ENCODE peak calls at places on chromosomes 11 and 22, in four cellular contexts. S is OCI-LY7, U is GM23338, X is HCT116. Q is an unnamed sample.
A peak's percentile ranks its signal among the peaks of the same experiment; 100 is the strongest.

GRCh38 chr11:87374206-87374793 is 336.6 kb downstream of the TMEM135 start:
- DNase-seq in S (no peak), U (no peak), X (no peak), Q (peak; percentile 8)

GRCh38 chr11:91981995-91982394 is 242.6 kb upstream of the FAT3 start:
- DNase-seq in S (no peak), U (no peak), X (no peak), Q (peak; percentile 95)

GRCh38 chr11:45436118-45436517 is 150.0 kb upstream of the SYT13 start:
- DNase-seq in S (no peak), U (no peak), X (no peak), Q (no peak)

GRCh38 chr11:102204174-102204573 is 93.9 kb downstream of the YAP1 start:
- DNase-seq in S (no peak), U (no peak), X (no peak), Q (peak; percentile 60)

GRCh38 chr11:77027275-77027674 is 6.9 kb upstream of the B3GNT6 start:
- DNase-seq in S (no peak), U (no peak), X (no peak), Q (peak; percentile 44)

GRCh38 chr22:19229600-19229999 is 51.1 kb upstream of the SLC25A1 start:
- DNase-seq in S (no peak), U (no peak), X (no peak), Q (no peak)

GRCh38 chr11:83042966-83043711 is 28.6 kb downstream of the RAB30 start:
- DNase-seq in S (no peak), U (no peak), X (no peak), Q (peak; percentile 36)

GRCh38 chr22:31286360-31287255 is 5.7 kb downstream of the PIK3IP1 start:
- DNase-seq in S (peak; percentile 57), U (no peak), X (no peak), Q (no peak)

GRCh38 chr11:73402834-73403185 is 26.6 kb downstream of the RELT start:
- DNase-seq in S (peak; percentile 51), U (no peak), X (no peak), Q (peak; percentile 38)

GRCh38 chr11:63913866-63914830 is 2.8 kb downstream of the RCOR2 start:
- DNase-seq in S (no peak), U (no peak), X (no peak), Q (no peak)

GRCh38 chr11:112655386-112655785 is 305.8 kb upstream of the NCAM1 start:
- DNase-seq in S (no peak), U (no peak), X (no peak), Q (peak; percentile 74)

GRCh38 chr11:45685976-45686375 is 20.6 kb upstream of the CHST1 start:
- DNase-seq in S (no peak), U (no peak), X (no peak), Q (no peak)

GRCh38 chr11:32334822-32335221 is 100.5 kb downstream of the WT1 start:
- DNase-seq in S (no peak), U (peak; percentile 73), X (peak; percentile 55), Q (peak; percentile 45)

GRCh38 chr11:45409587-45409986 is 123.4 kb upstream of the SYT13 start:
- DNase-seq in S (no peak), U (peak; percentile 6), X (no peak), Q (peak; percentile 52)

GRCh38 chr11:2213890-2214526 is 42.4 kb upstream of the TH start:
- DNase-seq in S (no peak), U (no peak), X (no peak), Q (no peak)

GRCh38 chr11:75346296-75346695 is 5.2 kb downstream of the ARRB1 start:
- DNase-seq in S (no peak), U (no peak), X (no peak), Q (no peak)

GRCh38 chr11:75347781-75348613 is 3.5 kb downstream of the ARRB1 start:
- DNase-seq in S (no peak), U (no peak), X (no peak), Q (peak; percentile 94)

GRCh38 chr11:75345455-75346224 is 5.8 kb downstream of the ARRB1 start:
- DNase-seq in S (no peak), U (no peak), X (no peak), Q (no peak)

GRCh38 chr11:75344761-75345454 is 6.6 kb downstream of the ARRB1 start:
- DNase-seq in S (no peak), U (no peak), X (no peak), Q (peak; percentile 69)

GRCh38 chr11:75346912-75347647 is 4.4 kb downstream of the ARRB1 start:
- DNase-seq in S (no peak), U (no peak), X (no peak), Q (peak; percentile 63)
- H3K9me2 ChIP-seq in S (no peaks in the 10 kb centered on the region), U (no peaks in the 10 kb centered on the region), X (no peaks in the 10 kb centered on the region), Q (no peaks in the 10 kb centered on the region)

DNA sequence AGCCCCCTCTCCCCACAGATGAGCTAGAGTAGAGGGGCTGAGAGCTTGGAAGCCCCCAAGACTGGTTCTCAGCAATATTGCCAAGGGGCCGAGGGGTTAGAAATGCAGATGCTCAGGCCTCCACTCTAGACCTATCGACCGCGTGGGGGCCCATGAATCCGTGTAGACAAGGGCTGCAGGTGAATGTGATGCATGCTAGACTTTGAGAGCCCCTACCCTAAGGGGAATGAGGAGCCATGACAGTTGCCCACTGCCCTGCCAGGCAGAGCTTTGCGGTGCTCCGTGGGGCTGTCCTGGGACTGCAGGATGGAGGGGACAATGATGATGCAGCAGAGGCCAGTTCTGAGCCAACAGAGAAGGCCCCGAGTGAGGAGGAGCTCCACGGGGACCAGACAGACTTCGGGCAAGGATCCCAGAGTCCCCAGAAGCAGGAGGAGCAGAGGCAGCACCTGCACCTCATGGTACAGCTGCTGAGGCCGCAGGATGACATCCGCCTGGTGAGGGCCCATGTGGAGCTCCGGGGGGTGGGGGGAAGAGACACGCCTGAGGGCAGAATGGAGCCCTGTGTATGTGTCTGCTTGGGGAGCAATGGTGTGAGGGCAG is 1.3 kb downstream of the SSH3 start:
- DNase-seq in S (no peak), U (no peak), X (no peak), Q (no peak)
- H2AFZ ChIP-seq in S (no peak overlapping the region), U (no peak overlapping the region), X (no peak overlapping the region), Q (peak overlapping the region; percentile 64)

GRCh38 chr11:36622431-36623136 is 24.5 kb upstream of the RAG2 start:
- DNase-seq in S (peak; percentile 14), U (peak; percentile 6), X (peak; percentile 12), Q (peak; percentile 12)
- TF ChIP-seq EZH2phosphoT487 in S (no peak), U (no peak), X (no peak), Q (no peak)

GRCh38 chr22:46915978-46916730 is 153.7 kb downstream of the TBC1D22A start:
- DNase-seq in S (no peak), U (no peak), X (no peak), Q (peak; percentile 10)
- H3K9me2 ChIP-seq in S (no peaks in the 10 kb centered on the region), U (no peaks in the 10 kb centered on the region), X (no peaks in the 10 kb centered on the region), Q (no peaks in the 10 kb centered on the region)

DNA sequence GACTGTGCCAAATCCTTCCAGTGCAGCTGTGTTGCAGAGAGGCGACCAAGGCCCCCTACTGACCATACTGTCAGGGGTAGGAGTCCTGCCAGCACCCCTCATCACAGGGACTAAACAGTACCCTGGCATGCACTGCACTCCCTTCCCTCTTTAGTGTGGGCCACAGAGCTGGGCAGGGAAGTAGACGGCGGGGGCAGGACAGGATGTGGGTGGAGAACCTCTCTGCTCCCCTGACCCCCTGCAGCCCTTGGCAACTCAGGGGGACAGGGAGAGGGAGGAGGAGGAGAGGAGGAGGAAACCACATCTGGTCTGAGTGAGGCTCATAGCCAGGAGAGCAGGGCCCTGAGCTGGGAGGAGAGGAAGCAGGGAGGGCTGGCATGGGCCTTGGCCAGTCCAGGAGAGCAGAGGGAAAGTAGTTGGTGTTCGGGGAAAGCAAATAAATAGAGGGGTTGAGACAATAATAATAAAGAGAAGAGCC is 61.7 kb downstream of the RPUSD4 start:
- DNase-seq in S (no peak), U (no peak), X (no peak), Q (no peak)
- H2AFZ ChIP-seq in S (no peak overlapping the region), U (no peak overlapping the region), X (no peak overlapping the region), Q (no peak overlapping the region)

GRCh38 chr11:57637626-57638004 is 12.1 kb downstream of the YPEL4 start:
- DNase-seq in S (no peak), U (peak; percentile 90), X (no peak), Q (peak; percentile 30)

GRCh38 chr11:57640068-57640800 is 9.5 kb downstream of the YPEL4 start:
- DNase-seq in S (no peak), U (no peak), X (no peak), Q (no peak)

GRCh38 chr11:57638811-57639320 is 10.8 kb downstream of the YPEL4 start:
- DNase-seq in S (no peak), U (no peak), X (no peak), Q (peak; percentile 24)

GRCh38 chr11:57639321-57640067 is 10.2 kb downstream of the YPEL4 start:
- DNase-seq in S (peak; percentile 25), U (peak; percentile 99), X (no peak), Q (peak; percentile 23)

GRCh38 chr11:57638005-57638760 is 11.5 kb downstream of the YPEL4 start:
- DNase-seq in S (no peak), U (peak; percentile 99), X (no peak), Q (peak; percentile 92)
- TF ChIP-seq EZH2phosphoT487 in S (no peak), U (no peak), X (no peak), Q (no peak)

GRCh38 chr11:72274435-72274834 is 30.5 kb upstream of the PHOX2A start:
- DNase-seq in S (no peak), U (no peak), X (no peak), Q (no peak)
- H3K9me2 ChIP-seq in S (no peaks in the 10 kb centered on the region), U (no peaks in the 10 kb centered on the region), X (no peaks in the 10 kb centered on the region), Q (no peaks in the 10 kb centered on the region)

DNA sequence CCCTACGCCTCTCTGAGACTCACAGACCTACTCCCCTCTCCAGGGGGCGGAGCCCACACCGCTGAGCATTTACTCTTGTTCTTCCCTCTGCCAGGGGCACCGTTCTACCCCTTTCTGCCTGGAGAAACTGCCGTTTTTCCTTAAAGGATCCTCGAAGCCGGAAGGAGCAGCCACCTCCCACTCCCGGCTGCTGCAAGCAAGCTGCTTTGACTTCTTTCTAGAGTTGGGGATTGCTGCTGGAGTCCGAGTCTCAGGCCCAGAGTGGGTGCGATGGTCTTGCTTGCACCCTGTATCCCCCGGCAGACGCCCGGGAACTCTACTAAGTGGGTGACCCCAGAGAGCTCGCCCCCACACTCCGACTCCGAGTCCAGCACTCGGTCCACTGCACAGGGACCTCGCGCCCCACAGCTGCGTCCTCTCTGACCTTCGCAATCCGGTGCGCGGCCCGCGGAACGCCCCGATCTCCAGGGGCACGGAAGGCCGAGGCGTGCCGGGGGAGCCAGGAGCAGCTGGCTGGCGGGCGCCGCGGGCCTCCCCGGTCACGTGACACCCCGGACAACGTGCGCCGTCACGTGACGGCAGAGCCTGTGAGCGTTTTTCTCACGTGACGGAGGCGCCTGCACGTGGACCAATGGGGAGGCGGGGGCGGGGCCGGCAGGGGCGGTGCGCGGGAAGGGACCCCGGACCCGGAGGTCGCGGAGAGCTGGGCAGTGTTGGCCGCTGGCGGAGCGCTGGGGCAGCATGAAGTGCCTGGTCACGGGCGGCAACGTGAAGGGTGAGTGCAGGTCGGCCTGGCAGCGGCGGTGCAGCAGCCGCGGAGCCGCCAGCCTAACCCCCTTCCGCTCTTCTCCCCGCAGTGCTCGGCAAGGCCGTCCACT is at the start of gene RAD9A:
- DNase-seq in S (peak; percentile 98), U (peak; percentile 98), X (peak; percentile 86), Q (peak; percentile 99)
- H2AFZ ChIP-seq in S (peak within 1 kb of the TSS; percentile 22), U (peak within 1 kb of the TSS; percentile 91), X (no peak within 1 kb of the TSS), Q (peak within 1 kb of the TSS; percentile 93)

GRCh38 chr22:43993072-43993760 is 30.9 kb upstream of the PARVB start:
- DNase-seq in S (peak; percentile 69), U (peak; percentile 85), X (peak; percentile 21), Q (peak; percentile 78)
- TF ChIP-seq EZH2phosphoT487 in S (no peak), U (no peak), X (no peak), Q (no peak)

GRCh38 chr22:45389546-45389945 is 23.9 kb downstream of the SMC1B start:
- DNase-seq in S (no peak), U (no peak), X (no peak), Q (no peak)
- H3K9me2 ChIP-seq in S (no peaks in the 10 kb centered on the region), U (no peaks in the 10 kb centered on the region), X (no peaks in the 10 kb centered on the region), Q (no peaks in the 10 kb centered on the region)

Q was measured in GM23248.